ENCODE peak calls at places on chromosomes 4 and X, in seven cellular contexts. One of them, this sample, is unnamed.
A peak's percentile ranks its signal among the peaks of the same experiment; 100 is the strongest.

GRCh38 chr4:177308125-177308524 is 1.5 kb upstream of the NEIL3 start:
- DNase-seq in left colon: no peak
- DNase-seq in GM23338: no peak
- DNase-seq in right atrium auricular region: no peak
- DNase-seq in GM13977: no peak
- DNase-seq in MCF 10A: peak; percentile 99
- DNase-seq in DMS153: no peak
- DNase-seq in this sample: no peak

GRCh38 chrX:8783100-8784098 is 17.8 kb downstream of the FAM9A start:
- DNase-seq in left colon: peak; percentile 16
- DNase-seq in GM23338: peak; percentile 79
- DNase-seq in right atrium auricular region: no peak
- DNase-seq in GM13977: peak; percentile 72
- DNase-seq in MCF 10A: peak; percentile 35
- DNase-seq in DMS153: no peak
- DNase-seq in this sample: peak; percentile 32

GRCh38 chr4:94410678-94411206 is 41.0 kb upstream of the PDLIM5 start:
- DNase-seq in left colon: no peak
- DNase-seq in GM23338: no peak
- DNase-seq in right atrium auricular region: peak; percentile 73
- DNase-seq in GM13977: no peak
- DNase-seq in MCF 10A: peak; percentile 99
- DNase-seq in DMS153: no peak
- DNase-seq in this sample: no peak

GRCh38 chr4:108372678-108373077 is 203.9 kb upstream of the LEF1 start:
- DNase-seq in left colon: no peak
- DNase-seq in GM23338: no peak
- DNase-seq in right atrium auricular region: no peak
- DNase-seq in GM13977: no peak
- DNase-seq in MCF 10A: no peak
- DNase-seq in DMS153: no peak
- DNase-seq in this sample: no peak

GRCh38 chr4:38686682-38687081 is 22.7 kb downstream of the KLF3 start:
- DNase-seq in left colon: no peak
- DNase-seq in GM23338: no peak
- DNase-seq in right atrium auricular region: no peak
- DNase-seq in GM13977: no peak
- DNase-seq in MCF 10A: no peak
- DNase-seq in DMS153: no peak
- DNase-seq in this sample: no peak

GRCh38 chrX:137567474-137568232 is 1.7 kb downstream of the ZIC3 start:
- DNase-seq in left colon: no peak
- DNase-seq in GM23338: peak; percentile 53
- DNase-seq in right atrium auricular region: no peak
- DNase-seq in GM13977: no peak
- DNase-seq in MCF 10A: no peak
- DNase-seq in DMS153: no peak
- DNase-seq in this sample: no peak

GRCh38 chrX:15751160-15751819 is 13.2 kb downstream of the CA5B start:
- DNase-seq in left colon: no peak
- DNase-seq in GM23338: no peak
- DNase-seq in right atrium auricular region: no peak
- DNase-seq in GM13977: no peak
- DNase-seq in MCF 10A: no peak
- DNase-seq in DMS153: no peak
- DNase-seq in this sample: no peak

GRCh38 chr4:7389101-7389701 is 45.5 kb downstream of the PSAPL1 start:
- DNase-seq in left colon: no peak
- DNase-seq in GM23338: no peak
- DNase-seq in right atrium auricular region: peak; percentile 51
- DNase-seq in GM13977: no peak
- DNase-seq in MCF 10A: no peak
- DNase-seq in DMS153: no peak
- DNase-seq in this sample: no peak

GRCh38 chr4:138609943-138610350 is 367.8 kb upstream of the SLC7A11 start:
- DNase-seq in left colon: no peak
- DNase-seq in GM23338: no peak
- DNase-seq in right atrium auricular region: no peak
- DNase-seq in GM13977: no peak
- DNase-seq in MCF 10A: peak; percentile 23
- DNase-seq in DMS153: no peak
- DNase-seq in this sample: no peak

GRCh38 chrX:39385022-39385421 is 583.8 kb downstream of the MID1IP1 start:
- DNase-seq in left colon: no peak
- DNase-seq in GM23338: no peak
- DNase-seq in right atrium auricular region: no peak
- DNase-seq in GM13977: no peak
- DNase-seq in MCF 10A: no peak
- DNase-seq in DMS153: no peak
- DNase-seq in this sample: no peak

GRCh38 chr4:140237616-140238352 is 83.8 kb upstream of the MAML3 start:
- DNase-seq in left colon: peak; percentile 72
- DNase-seq in GM23338: peak; percentile 89
- DNase-seq in right atrium auricular region: peak; percentile 81
- DNase-seq in GM13977: no peak
- DNase-seq in MCF 10A: peak; percentile 46
- DNase-seq in DMS153: peak; percentile 97
- DNase-seq in this sample: peak; percentile 85

GRCh38 chrX:63754141-63754859 is 30.7 kb downstream of the ARHGEF9 start:
- DNase-seq in left colon: peak; percentile 47
- DNase-seq in GM23338: no peak
- DNase-seq in right atrium auricular region: no peak
- DNase-seq in GM13977: no peak
- DNase-seq in MCF 10A: peak; percentile 19
- DNase-seq in DMS153: no peak
- DNase-seq in this sample: no peak

GRCh38 chr4:123166023-123166422 is 230.6 kb upstream of the SPRY1 start:
- DNase-seq in left colon: no peak
- DNase-seq in GM23338: no peak
- DNase-seq in right atrium auricular region: no peak
- DNase-seq in GM13977: no peak
- DNase-seq in MCF 10A: no peak
- DNase-seq in DMS153: no peak
- DNase-seq in this sample: no peak

GRCh38 chr4:118289794-118290193 is 63.0 kb downstream of the PRSS12 start:
- DNase-seq in left colon: no peak
- DNase-seq in GM23338: no peak
- DNase-seq in right atrium auricular region: no peak
- DNase-seq in GM13977: no peak
- DNase-seq in MCF 10A: no peak
- DNase-seq in DMS153: no peak
- DNase-seq in this sample: no peak

GRCh38 chr4:96630839-96631238 is 790.9 kb downstream of the PDHA2 start:
- DNase-seq in left colon: no peak
- DNase-seq in GM23338: no peak
- DNase-seq in right atrium auricular region: no peak
- DNase-seq in GM13977: no peak
- DNase-seq in MCF 10A: no peak
- DNase-seq in DMS153: no peak
- DNase-seq in this sample: no peak

GRCh38 chrX:74534569-74535038 is 79.8 kb downstream of the RLIM start:
- DNase-seq in left colon: no peak
- DNase-seq in GM23338: no peak
- DNase-seq in right atrium auricular region: no peak
- DNase-seq in GM13977: peak; percentile 42
- DNase-seq in MCF 10A: peak; percentile 26
- DNase-seq in DMS153: no peak
- DNase-seq in this sample: no peak

GRCh38 chr4:6050551-6050950 is 32.3 kb upstream of the C4orf50 start:
- DNase-seq in left colon: no peak
- DNase-seq in GM23338: no peak
- DNase-seq in right atrium auricular region: no peak
- DNase-seq in GM13977: no peak
- DNase-seq in MCF 10A: no peak
- DNase-seq in DMS153: no peak
- DNase-seq in this sample: no peak

GRCh38 chrX:49995021-49995731 is 72.8 kb downstream of the CLCN5 start:
- DNase-seq in left colon: no peak
- DNase-seq in GM23338: peak; percentile 31
- DNase-seq in right atrium auricular region: no peak
- DNase-seq in GM13977: no peak
- DNase-seq in MCF 10A: peak; percentile 2
- DNase-seq in DMS153: no peak
- DNase-seq in this sample: no peak

GRCh38 chr4:101349346-101350064 is 2.2 kb upstream of the PPP3CA start:
- DNase-seq in left colon: peak; percentile 36
- DNase-seq in GM23338: no peak
- DNase-seq in right atrium auricular region: no peak
- DNase-seq in GM13977: no peak
- DNase-seq in MCF 10A: peak; percentile 76
- DNase-seq in DMS153: peak; percentile 66
- DNase-seq in this sample: no peak

GRCh38 chrX:68633981-68634380 is 13.5 kb upstream of the STARD8 start:
- DNase-seq in left colon: no peak
- DNase-seq in GM23338: no peak
- DNase-seq in right atrium auricular region: no peak
- DNase-seq in GM13977: no peak
- DNase-seq in MCF 10A: no peak
- DNase-seq in DMS153: no peak
- DNase-seq in this sample: no peak

This sample was measured in iPS-NIHi11.